ENCODE peak calls at places on chromosomes 11 and 22, in five cellular contexts. One of them, this sample, is unnamed.

GRCh38 chr11:128714881-128715280 is 21.0 kb downstream of the FLI1 start:
- DNase-seq in heart left ventricle: no peak
- DNase-seq in stomach: no peak
- DNase-seq in K562: no peak
- DNase-seq in uterus: no peak
- DNase-seq in this sample: no peak

GRCh38 chr11:110435780-110436717 is 6.3 kb downstream of the FDX1 start:
- DNase-seq in heart left ventricle: no peak
- DNase-seq in stomach: no peak
- DNase-seq in K562: peak
- DNase-seq in uterus: no peak
- DNase-seq in this sample: peak

GRCh38 chr11:57485217-57486007 is 25.1 kb downstream of the RTN4RL2 start:
- DNase-seq in heart left ventricle: no peak
- DNase-seq in stomach: no peak
- DNase-seq in K562: no peak
- DNase-seq in uterus: no peak
- DNase-seq in this sample: peak

GRCh38 chr11:103325686-103326069 is 216.5 kb downstream of the DYNC2H1 start:
- DNase-seq in heart left ventricle: no peak
- DNase-seq in stomach: no peak
- DNase-seq in K562: no peak
- DNase-seq in uterus: no peak
- DNase-seq in this sample: no peak

GRCh38 chr11:72037554-72038311 is 39.0 kb downstream of the IL18BP start:
- DNase-seq in heart left ventricle: no peak
- DNase-seq in stomach: no peak
- DNase-seq in K562: no peak
- DNase-seq in uterus: no peak
- DNase-seq in this sample: no peak

GRCh38 chr22:24190159-24190540 is 8.9 kb downstream of the SUSD2 start:
- DNase-seq in heart left ventricle: no peak
- DNase-seq in stomach: no peak
- DNase-seq in K562: no peak
- DNase-seq in uterus: no peak
- DNase-seq in this sample: no peak

GRCh38 chr11:131770801-131771200 is 400.4 kb downstream of the NTM start:
- DNase-seq in heart left ventricle: no peak
- DNase-seq in stomach: no peak
- DNase-seq in K562: no peak
- DNase-seq in uterus: no peak
- DNase-seq in this sample: no peak

GRCh38 chr11:11022126-11022730 is 164.4 kb upstream of the ZBED5 start:
- DNase-seq in heart left ventricle: no peak
- DNase-seq in stomach: no peak
- DNase-seq in K562: peak
- DNase-seq in uterus: no peak
- DNase-seq in this sample: peak

GRCh38 chr11:96054870-96055705 is 131.2 kb upstream of the MTMR2 start:
- DNase-seq in heart left ventricle: no peak
- DNase-seq in stomach: no peak
- DNase-seq in K562: peak
- DNase-seq in uterus: no peak
- DNase-seq in this sample: peak

GRCh38 chr11:104442320-104442719 is 278.4 kb upstream of the PDGFD start:
- DNase-seq in heart left ventricle: no peak
- DNase-seq in stomach: no peak
- DNase-seq in K562: no peak
- DNase-seq in uterus: no peak
- DNase-seq in this sample: peak

GRCh38 chr11:35138606-35138948 is 394 bp upstream of the CD44 start:
- DNase-seq in heart left ventricle: no peak
- DNase-seq in stomach: no peak
- DNase-seq in K562: no peak
- DNase-seq in uterus: no peak
- DNase-seq in this sample: no peak

GRCh38 chr11:35139883-35140282 is 912 bp downstream of the CD44 start:
- DNase-seq in heart left ventricle: no peak
- DNase-seq in stomach: no peak
- DNase-seq in K562: no peak
- DNase-seq in uterus: no peak
- DNase-seq in this sample: peak

GRCh38 chr11:35138058-35138457 is 913 bp upstream of the CD44 start:
- DNase-seq in heart left ventricle: no peak
- DNase-seq in stomach: no peak
- DNase-seq in K562: no peak
- DNase-seq in uterus: no peak
- DNase-seq in this sample: no peak

GRCh38 chr11:35141034-35141433 is 2.1 kb downstream of the CD44 start:
- DNase-seq in heart left ventricle: no peak
- DNase-seq in stomach: no peak
- DNase-seq in K562: no peak
- DNase-seq in uterus: no peak
- DNase-seq in this sample: peak

DNA sequence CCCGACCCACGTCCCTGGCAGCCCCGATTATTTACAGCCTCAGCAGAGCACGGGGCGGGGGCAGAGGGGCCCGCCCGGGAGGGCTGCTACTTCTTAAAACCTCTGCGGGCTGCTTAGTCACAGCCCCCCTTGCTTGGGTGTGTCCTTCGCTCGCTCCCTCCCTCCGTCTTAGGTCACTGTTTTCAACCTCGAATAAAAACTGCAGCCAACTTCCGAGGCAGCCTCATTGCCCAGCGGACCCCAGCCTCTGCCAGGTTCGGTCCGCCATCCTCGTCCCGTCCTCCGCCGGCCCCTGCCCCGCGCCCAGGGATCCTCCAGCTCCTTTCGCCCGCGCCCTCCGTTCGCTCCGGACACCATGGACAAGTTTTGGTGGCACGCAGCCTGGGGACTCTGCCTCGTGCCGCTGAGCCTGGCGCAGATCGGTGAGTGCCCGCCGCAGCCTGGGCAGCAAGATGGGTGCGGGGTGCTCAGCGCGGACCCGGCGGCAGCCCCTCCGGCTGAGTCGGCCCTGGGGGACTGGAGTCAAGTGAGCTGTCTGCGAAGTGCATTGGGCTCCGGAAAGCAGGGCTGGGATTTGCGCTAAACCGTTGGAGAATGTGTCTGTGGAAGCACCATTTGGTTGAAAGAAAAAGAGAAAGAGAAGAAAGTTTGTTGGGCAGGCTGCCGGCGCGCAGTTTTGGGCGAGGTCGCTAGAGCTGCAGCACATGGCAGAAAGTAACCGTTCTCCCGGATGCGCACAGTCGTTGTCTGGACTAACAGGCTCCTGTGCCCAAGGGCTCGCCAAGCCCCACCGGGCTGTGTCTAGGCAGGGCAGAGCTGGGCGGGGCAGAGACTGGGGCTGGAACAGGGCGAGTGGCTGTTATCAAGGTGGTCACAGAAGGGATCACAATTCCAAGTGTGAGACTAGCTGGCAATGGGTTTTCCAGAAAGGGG is at the start of gene CD44:
- DNase-seq in heart left ventricle: peak
- DNase-seq in stomach: peak
- DNase-seq in K562: peak
- DNase-seq in uterus: peak
- DNase-seq in this sample: peak
- TF ChIP-seq POLR2A in heart left ventricle: peak
- TF ChIP-seq POLR2A in stomach: no peak
- TF ChIP-seq POLR2A in K562: no peak
- TF ChIP-seq POLR2A in uterus: peak
- TF ChIP-seq POLR2A in this sample: peak

DNA sequence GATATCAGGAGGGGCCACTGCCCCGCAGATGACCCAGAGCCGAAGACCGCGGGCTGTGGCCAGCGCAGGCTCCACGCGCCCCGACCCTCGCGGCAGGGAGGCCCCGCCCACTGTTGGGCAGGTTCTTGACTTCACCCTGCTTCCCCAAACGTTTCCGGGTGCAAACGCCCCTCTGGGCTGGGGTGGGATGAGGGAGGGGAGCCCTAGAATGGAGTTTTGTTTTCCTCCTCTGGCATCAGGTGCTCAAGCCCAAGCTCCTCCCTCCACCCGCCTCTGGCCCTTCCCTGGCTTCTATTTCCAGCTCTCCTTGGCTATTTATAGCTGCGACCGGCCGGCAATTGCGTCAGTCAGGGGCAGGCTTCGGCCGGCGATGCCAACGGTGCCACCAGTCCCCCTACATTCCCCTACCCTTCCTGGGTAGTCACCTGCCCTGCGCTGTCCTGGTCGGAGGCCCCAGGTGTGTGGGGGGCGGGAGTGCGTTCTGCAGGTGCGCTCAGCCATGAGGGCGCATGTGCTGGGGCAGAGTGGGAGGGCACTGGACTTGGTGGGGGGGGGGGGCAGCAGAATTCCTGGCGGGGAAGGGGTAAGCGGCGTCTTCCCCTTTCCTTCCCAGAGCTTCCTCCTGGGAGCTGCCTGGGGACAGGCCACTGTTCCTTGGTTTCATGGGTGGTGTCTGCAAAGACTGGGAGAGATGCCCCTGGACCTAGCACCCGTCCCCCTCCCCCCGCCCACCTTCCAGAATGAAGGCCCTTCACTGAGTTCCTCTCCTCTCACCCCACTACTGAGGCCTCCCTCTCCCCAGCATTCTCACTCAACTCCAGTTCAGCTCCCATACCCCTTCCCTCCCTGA is 23.6 kb downstream of the DUSP8 start:
- DNase-seq in heart left ventricle: peak
- DNase-seq in stomach: peak
- DNase-seq in K562: peak
- DNase-seq in uterus: peak
- DNase-seq in this sample: peak
- H3K4me3 ChIP-seq in heart left ventricle: peak
- H3K4me3 ChIP-seq in stomach: peak
- H3K4me3 ChIP-seq in K562: no peak
- H3K4me3 ChIP-seq in uterus: peak
- H3K4me3 ChIP-seq in this sample: no peak

GRCh38 chr11:85854557-85855340 is 434 bp upstream of the CCDC83 start:
- DNase-seq in heart left ventricle: peak
- DNase-seq in stomach: peak
- DNase-seq in K562: peak
- DNase-seq in uterus: peak
- DNase-seq in this sample: peak
- TF ChIP-seq POLR2A in heart left ventricle: no peak
- TF ChIP-seq POLR2A in stomach: no peak
- TF ChIP-seq POLR2A in K562: peak
- TF ChIP-seq POLR2A in uterus: no peak
- TF ChIP-seq POLR2A in this sample: peak

GRCh38 chr22:22207845-22208564 is 36.6 kb upstream of the VPREB1 start:
- DNase-seq in heart left ventricle: peak
- DNase-seq in stomach: peak
- DNase-seq in K562: peak
- DNase-seq in uterus: no peak
- DNase-seq in this sample: peak
- H3K4me3 ChIP-seq in heart left ventricle: no peak
- H3K4me3 ChIP-seq in stomach: no peak
- H3K4me3 ChIP-seq in K562: no peak
- H3K4me3 ChIP-seq in uterus: no peak
- H3K4me3 ChIP-seq in this sample: no peak

DNA sequence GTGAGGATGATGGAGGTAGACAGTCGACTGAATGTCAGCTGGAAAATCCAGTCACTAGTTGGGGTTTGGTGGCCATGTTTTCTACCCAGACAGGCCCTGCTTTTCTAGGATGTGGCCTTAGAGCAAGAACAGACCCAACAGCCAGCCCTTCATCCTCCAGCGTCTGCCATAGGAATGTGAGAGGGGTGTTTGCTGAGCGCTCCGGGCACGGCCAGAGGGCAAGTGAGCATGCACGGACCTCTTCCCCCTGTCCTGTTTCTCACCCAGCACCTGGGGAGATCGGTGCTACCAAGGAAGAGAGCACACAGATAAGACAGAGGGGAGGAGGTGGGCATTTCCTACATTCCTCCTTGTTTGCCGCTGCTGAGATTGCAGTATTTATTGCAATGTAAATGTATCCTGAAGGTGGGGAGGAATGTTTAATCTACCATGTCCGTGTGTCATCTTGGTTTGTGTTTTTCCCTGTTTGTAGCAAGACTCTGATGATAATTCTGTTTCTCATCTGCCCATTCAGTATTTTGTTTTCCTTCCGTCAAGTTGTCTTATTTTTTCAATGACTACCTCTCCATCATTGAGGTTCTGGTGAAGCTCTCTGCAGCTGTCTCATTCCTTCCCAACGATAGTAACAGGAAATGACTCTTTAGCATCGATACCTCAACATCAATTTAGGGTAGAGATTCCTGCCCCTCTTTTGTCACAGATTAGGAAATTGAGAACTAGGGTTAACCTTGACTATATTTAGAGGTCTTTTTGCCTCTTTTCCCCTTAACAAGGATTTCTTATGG is 4.9 kb upstream of the ATF4 start:
- DNase-seq in heart left ventricle: no peak
- DNase-seq in stomach: no peak
- DNase-seq in K562: no peak
- DNase-seq in uterus: no peak
- DNase-seq in this sample: no peak
- TF ChIP-seq POLR2A in heart left ventricle: no peak
- TF ChIP-seq POLR2A in stomach: no peak
- TF ChIP-seq POLR2A in K562: no peak
- TF ChIP-seq POLR2A in uterus: no peak
- TF ChIP-seq POLR2A in this sample: no peak

DNA sequence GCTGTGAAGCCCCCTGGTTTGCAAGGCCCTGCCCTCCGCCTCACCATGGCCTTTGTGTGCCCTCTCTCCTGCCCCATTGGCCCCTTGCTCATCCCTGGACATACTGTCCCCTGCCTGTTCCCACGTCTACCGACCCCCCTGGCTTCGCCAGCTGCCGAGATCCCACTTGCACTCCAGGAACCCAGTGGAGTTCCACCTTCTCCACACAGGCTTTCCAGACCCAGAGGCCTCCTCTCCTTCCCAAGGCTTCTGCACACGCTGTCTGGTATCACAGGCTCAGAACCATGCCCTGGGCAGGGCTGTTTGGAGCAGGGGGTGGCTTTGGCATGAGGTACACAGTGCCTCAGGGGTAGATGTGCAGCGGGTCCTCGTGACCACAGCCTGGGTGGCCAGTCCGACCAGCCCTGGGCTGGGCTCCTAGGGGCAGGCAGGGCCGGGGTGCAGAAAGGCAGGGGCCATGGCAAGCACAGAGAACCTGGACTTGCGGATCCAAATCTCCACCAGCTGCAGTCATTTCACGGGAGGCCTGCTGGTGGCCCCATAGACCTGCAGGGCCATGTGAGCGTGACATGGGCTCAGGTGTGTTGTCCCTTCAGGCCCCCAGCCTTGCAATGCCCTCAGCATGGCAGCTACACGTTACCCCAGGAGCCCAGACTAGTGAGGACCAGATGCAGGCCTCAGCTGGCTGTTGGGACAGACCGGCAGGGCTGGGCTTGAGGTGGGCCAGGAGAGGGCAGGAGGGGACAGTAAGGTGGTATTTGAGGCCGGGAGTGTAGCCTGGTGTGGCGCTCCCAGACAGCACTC is 9.5 kb downstream of the GRK2 start:
- DNase-seq in heart left ventricle: peak
- DNase-seq in stomach: no peak
- DNase-seq in K562: no peak
- DNase-seq in uterus: peak
- DNase-seq in this sample: peak
- H3K4me3 ChIP-seq in heart left ventricle: no peak
- H3K4me3 ChIP-seq in stomach: peak
- H3K4me3 ChIP-seq in K562: no peak
- H3K4me3 ChIP-seq in uterus: no peak
- H3K4me3 ChIP-seq in this sample: no peak

This sample was measured in NB4.